ENCODE peak calls at places on chromosomes 7 and 10, in four cellular contexts. W is prostate gland, O is DND-41, J is GM23248. C is an unnamed sample. For H3K9me3 and H3K27me3, the result is how much of the 10 kb centered on the place peaks cover.

GRCh38 chr7:129665013-129665401 is 53.5 kb downstream of the NRF1 start:
- DNase-seq in J (peak), W (no peak), O (no peak), C (no peak)

GRCh38 chr7:69204936-69205335 is 393.3 kb upstream of the AUTS2 start:
- DNase-seq in W (no peak), O (no peak), J (peak), C (no peak)

GRCh38 chr10:30731963-30732362 is 102.4 kb upstream of the LYZL2 start:
- DNase-seq in W (no peak), O (no peak), J (no peak), C (no peak)

GRCh38 chr10:71647526-71648354 is 71.8 kb downstream of the C10orf105 start:
- DNase-seq in O (no peak), W (no peak), J (peak), C (no peak)

GRCh38 chr7:155027879-155028278 is 25.0 kb upstream of the PAXIP1 start:
- DNase-seq in O (no peak), J (no peak), W (no peak), C (no peak)

GRCh38 chr7:5354460-5355279 is 69.0 kb downstream of the TNRC18 start:
- DNase-seq in O (no peak), J (peak), W (peak), C (no peak)

GRCh38 chr10:6494934-6495592 is 85.0 kb downstream of the PRKCQ start:
- DNase-seq in J (peak), W (no peak), O (peak), C (peak)

GRCh38 chr10:30134546-30134945 is 75.2 kb upstream of the JCAD start:
- DNase-seq in W (no peak), O (no peak), J (no peak), C (no peak)

GRCh38 chr7:105800442-105800841 is 76.0 kb downstream of the ATXN7L1 start:
- DNase-seq in W (no peak), O (no peak), J (peak), C (no peak)

GRCh38 chr7:105799006-105799405 is 77.4 kb downstream of the ATXN7L1 start:
- DNase-seq in O (no peak), J (no peak), W (no peak), C (no peak)

GRCh38 chr7:105799677-105800076 is 76.7 kb downstream of the ATXN7L1 start:
- DNase-seq in W (no peak), J (peak), O (no peak), C (no peak)

GRCh38 chr7:105802611-105803520 is 73.5 kb downstream of the ATXN7L1 start:
- DNase-seq in O (no peak), J (no peak), W (no peak), C (no peak)

GRCh38 chr7:105800849-105801534 is 75.4 kb downstream of the ATXN7L1 start:
- DNase-seq in O (no peak), W (no peak), J (no peak), C (no peak)
- H3K27ac ChIP-seq in O (no peak), W (no peak), J (no peak), C (peak)

DNA sequence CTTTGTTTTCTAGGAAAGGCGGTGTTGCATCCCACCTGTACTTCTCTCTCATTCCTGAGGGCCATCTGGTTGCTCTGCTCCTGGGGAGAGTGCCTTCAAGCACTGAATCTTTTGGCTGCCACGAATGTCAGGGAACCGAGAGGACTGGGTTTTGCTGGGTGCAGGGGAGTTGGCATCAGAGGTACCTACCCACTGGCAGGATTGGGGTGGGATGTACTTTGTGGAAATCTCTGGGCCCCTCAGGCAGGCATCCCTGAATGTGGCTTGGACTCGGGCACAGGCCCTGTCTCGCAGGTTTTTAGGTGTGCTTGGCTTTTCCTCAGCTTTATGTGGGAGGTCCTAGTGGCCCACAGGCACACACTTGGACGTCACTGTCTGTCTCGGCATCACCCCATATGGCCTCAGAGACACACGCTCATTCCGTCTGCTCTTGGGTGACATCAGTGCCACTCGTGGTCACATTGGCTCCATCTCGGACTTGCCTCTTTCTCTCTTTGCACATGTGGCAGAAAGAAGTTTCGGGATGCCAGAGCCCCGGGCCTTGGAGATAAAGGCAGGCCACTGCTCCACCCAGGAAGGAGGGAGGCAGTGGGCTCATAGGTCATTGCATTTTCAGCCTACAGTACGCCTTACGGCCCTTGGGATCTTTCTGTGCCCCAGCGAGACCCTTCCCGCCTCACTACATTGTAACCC is 325.6 kb downstream of the ZNF716 start:
- DNase-seq in J (no peak), W (no peak), O (no peak), C (no peak)
- H3K9me3 ChIP-seq in J (under half), W (under half), O (under half), C (under half)

DNA sequence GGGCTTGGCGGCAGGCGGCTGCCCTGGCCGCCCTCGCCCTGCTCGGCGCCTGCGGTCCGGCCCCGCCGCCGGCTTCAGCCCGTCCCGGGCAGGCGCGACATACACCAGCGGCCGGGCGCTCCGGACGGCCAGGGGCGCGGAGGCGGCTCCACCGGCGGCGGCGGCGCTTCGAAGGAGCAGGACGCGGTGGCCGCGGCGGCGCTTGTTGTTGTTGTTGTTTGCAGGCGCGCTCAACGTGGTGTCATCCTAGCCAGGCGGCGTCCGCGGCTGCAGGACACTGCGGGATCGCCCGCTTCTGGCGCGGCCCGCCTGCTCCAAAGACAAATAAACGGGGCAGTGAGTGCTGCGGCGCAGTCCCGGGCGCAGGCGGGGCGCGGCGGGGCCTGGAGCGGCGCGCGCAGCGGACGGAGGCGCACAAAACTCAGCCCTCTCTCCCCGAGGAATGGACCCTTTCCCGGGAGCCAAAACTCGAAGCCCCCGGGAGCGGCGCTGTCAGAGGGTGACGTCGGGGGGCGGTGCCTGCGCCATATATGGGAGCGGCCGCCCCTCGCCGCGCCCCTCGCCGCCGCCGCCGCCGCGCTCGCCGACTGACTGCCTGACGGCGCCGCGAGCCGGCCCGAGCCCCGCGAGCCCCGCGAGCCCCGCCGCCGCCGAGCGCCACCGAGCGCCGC is at the start of gene EBF3:
- DNase-seq in O (no peak), J (peak), W (peak), C (no peak)
- H3K27me3 ChIP-seq in O (under half), J (half or more), W (half or more), C (under half)

DNA sequence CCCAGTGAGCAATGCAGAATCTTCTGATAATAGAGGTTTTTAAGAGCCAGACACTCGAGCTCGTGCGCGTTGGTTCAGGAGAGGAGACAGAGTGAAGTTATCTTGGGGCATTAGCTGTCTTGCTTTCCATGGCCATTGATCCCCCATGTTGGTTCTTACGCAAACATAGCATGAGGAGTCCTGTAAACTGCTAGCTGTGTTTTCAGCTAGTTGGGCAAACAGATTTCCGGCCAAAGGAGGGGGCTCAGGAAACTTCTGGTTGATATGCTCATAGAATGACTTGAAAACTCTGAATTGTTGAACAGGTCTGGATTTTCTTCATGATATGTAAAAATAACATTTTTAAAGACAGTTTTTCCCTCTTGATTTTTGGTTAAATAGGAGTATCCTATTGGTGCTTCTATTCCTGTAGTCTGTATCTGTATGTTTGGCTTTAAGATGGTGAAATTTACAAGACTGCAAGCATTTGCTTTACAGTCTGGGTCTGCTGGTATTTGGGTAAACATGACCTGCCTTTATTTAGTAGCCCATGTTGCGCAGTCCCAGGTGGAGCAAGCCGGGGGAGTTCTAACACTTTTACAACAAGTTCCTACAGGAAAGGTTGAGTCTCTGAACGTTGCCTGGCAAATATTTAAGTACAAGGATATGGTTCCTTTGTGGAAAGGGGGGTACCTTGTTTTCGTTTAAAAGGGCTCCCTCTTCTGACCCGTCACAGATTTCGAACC is 218.4 kb upstream of the KCND2 start:
- DNase-seq in J (peak), O (no peak), W (no peak), C (no peak)
- H3K27ac ChIP-seq in J (peak), O (no peak), W (no peak), C (no peak)

DNA sequence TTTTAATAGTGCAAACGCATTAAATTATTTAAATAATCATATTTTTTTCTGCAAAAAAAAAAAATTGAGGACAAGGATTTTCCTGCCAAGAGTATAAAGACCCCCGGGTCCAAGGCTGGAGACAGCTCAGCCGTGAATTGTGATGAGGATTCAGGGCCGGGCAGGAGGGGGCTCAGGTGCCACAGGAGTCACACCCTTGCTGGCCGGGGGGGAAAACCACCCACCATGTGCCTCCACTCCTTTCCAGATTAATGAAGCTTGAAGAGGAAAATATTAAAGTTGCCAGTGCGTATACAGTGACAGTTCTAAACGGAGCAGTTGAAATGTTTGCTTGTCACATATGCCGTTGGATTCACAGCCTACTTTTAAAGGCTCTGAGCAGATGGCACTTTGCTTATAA is 49.7 kb downstream of the ADARB2 start:
- DNase-seq in W (no peak), O (no peak), J (no peak), C (no peak)
- H3K9me3 ChIP-seq in W (under half), O (under half), J (under half), C (under half)

GRCh38 chr7:13017325-13017853 is 330.0 kb downstream of the ARL4A start:
- DNase-seq in W (no peak), J (peak), O (no peak), C (no peak)

GRCh38 chr7:13016633-13017324 is 329.3 kb downstream of the ARL4A start:
- DNase-seq in W (no peak), O (no peak), J (peak), C (no peak)

GRCh38 chr7:13016036-13016581 is 328.7 kb downstream of the ARL4A start:
- DNase-seq in O (no peak), J (no peak), W (no peak), C (no peak)

GRCh38 chr7:13021566-13021965 is 334.1 kb downstream of the ARL4A start:
- DNase-seq in W (no peak), O (no peak), J (no peak), C (no peak)

GRCh38 chr7:13017881-13018280 is 330.4 kb downstream of the ARL4A start:
- DNase-seq in W (no peak), J (no peak), O (no peak), C (no peak)
- H3K27me3 ChIP-seq in W (under half), J (under half), O (under half), C (under half)